ENCODE peak calls at places on chromosome 6, in six cellular contexts. B is glutamatergic neuron, N is GM13977, Y is foreskin fibroblast, T is DMS153, I is thoracic aorta. E is an unnamed sample.

GRCh38 chr6:157187182-157188093 is 135.9 kb downstream of the TMEM242 start:
- DNase-seq in B (no peak), N (no peak), Y (no peak), T (peak), I (no peak), E (no peak)

GRCh38 chr6:24376875-24377274 is 19.0 kb upstream of the DCDC2 start:
- DNase-seq in B (peak), N (no peak), Y (no peak), T (no peak), I (no peak), E (no peak)

GRCh38 chr6:129598244-129599187 is 111.5 kb downstream of the ARHGAP18 start:
- DNase-seq in B (no peak), N (peak), Y (peak), T (peak), I (no peak), E (no peak)

GRCh38 chr6:7219310-7219709 is 93.7 kb downstream of the SSR1 start:
- DNase-seq in B (no peak), N (no peak), Y (peak), T (no peak), I (no peak), E (no peak)

GRCh38 chr6:99588618-99589289 is 17.9 kb upstream of the PRDM13 start:
- DNase-seq in B (peak), N (peak), Y (peak), T (peak), I (no peak), E (no peak)

GRCh38 chr6:26149240-26149639 is 62.0 kb downstream of the HFE start:
- DNase-seq in B (no peak), N (no peak), Y (no peak), T (no peak), I (no peak), E (no peak)

GRCh38 chr6:138963531-138963930 is 24.5 kb downstream of the REPS1 start:
- DNase-seq in B (no peak), N (no peak), Y (no peak), T (no peak), I (no peak), E (no peak)

GRCh38 chr6:22575190-22575589 is 5.8 kb downstream of the HDGFL1 start:
- DNase-seq in B (no peak), N (no peak), Y (peak), T (no peak), I (no peak), E (no peak)

GRCh38 chr6:38713812-38714211 is 1.3 kb upstream of the DNAH8 start:
- DNase-seq in B (no peak), N (peak), Y (no peak), T (peak), I (no peak), E (no peak)

GRCh38 chr6:46291880-46292279 is 121.1 kb upstream of the ENPP5 start:
- DNase-seq in B (no peak), N (no peak), Y (no peak), T (no peak), I (no peak), E (no peak)

GRCh38 chr6:130322673-130323268 is 43.0 kb upstream of the TMEM200A start:
- DNase-seq in B (peak), N (peak), Y (peak), T (peak), I (no peak), E (no peak)

GRCh38 chr6:73695619-73696421 is at the start of gene CD109:
- DNase-seq in B (peak), N (peak), Y (peak), T (peak), I (no peak), E (no peak)

GRCh38 chr6:21610376-21610775 is 16.8 kb downstream of the SOX4 start:
- DNase-seq in B (no peak), N (peak), Y (no peak), T (no peak), I (no peak), E (no peak)

GRCh38 chr6:71289039-71289801 is 609 bp downstream of the OGFRL1 start:
- DNase-seq in B (peak), N (no peak), Y (peak), T (no peak), I (no peak), E (peak)

GRCh38 chr6:133241901-133242760 is 974 bp downstream of the EYA4 start:
- DNase-seq in B (peak), N (peak), Y (peak), T (no peak), I (no peak), E (no peak)

GRCh38 chr6:137256350-137257128 is 37.4 kb upstream of the IFNGR1 start:
- DNase-seq in B (no peak), N (no peak), Y (no peak), T (no peak), I (no peak), E (no peak)

GRCh38 chr6:160082627-160083026 is 39.0 kb upstream of the SLC22A1 start:
- DNase-seq in B (no peak), N (no peak), Y (no peak), T (no peak), I (no peak), E (no peak)

GRCh38 chr6:44202332-44202971 is 14.3 kb upstream of the MYMX start:
- DNase-seq in B (no peak), N (no peak), Y (no peak), T (no peak), I (no peak), E (no peak)

GRCh38 chr6:1336246-1336843 is 24.4 kb downstream of the FOXQ1 start:
- DNase-seq in B (no peak), N (no peak), Y (peak), T (no peak), I (no peak), E (no peak)

GRCh38 chr6:4139272-4139671 is 3.9 kb upstream of the ECI2 start:
- DNase-seq in B (no peak), N (no peak), Y (no peak), T (no peak), I (no peak), E (no peak)

GRCh38 chr6:70225052-70225451 is 77.8 kb downstream of the COL9A1 start:
- DNase-seq in B (peak), N (no peak), Y (no peak), T (no peak), I (no peak), E (no peak)

GRCh38 chr6:91434135-91434534 is 847.3 kb upstream of the MAP3K7 start:
- DNase-seq in B (no peak), N (no peak), Y (no peak), T (no peak), I (no peak), E (no peak)

GRCh38 chr6:41406821-41407787 is 71.7 kb downstream of the NCR2 start:
- DNase-seq in B (no peak), N (no peak), Y (no peak), T (no peak), I (no peak), E (no peak)

GRCh38 chr6:158397578-158397977 is 85.3 kb downstream of the TULP4 start:
- DNase-seq in B (no peak), N (no peak), Y (no peak), T (no peak), I (no peak), E (no peak)

GRCh38 chr6:159212026-159212425 is 42.8 kb downstream of the FNDC1 start:
- DNase-seq in B (no peak), N (no peak), Y (peak), T (no peak), I (no peak), E (no peak)

GRCh38 chr6:12343122-12343439 is 52.9 kb downstream of the EDN1 start:
- DNase-seq in B (no peak), N (no peak), Y (no peak), T (no peak), I (no peak), E (no peak)

GRCh38 chr6:159004592-159004991 is 4.6 kb upstream of the RSPH3 start:
- DNase-seq in B (no peak), N (no peak), Y (no peak), T (no peak), I (no peak), E (no peak)

GRCh38 chr6:4914412-4915159 is 89.3 kb downstream of the RPP40 start:
- DNase-seq in B (no peak), N (no peak), Y (peak), T (no peak), I (no peak), E (no peak)

GRCh38 chr6:43129434-43130194 is 41.5 kb upstream of the SRF start:
- DNase-seq in B (peak), N (peak), Y (peak), T (no peak), I (no peak), E (no peak)

GRCh38 chr6:17986656-17987575 is 519 bp downstream of the KIF13A start:
- DNase-seq in B (peak), N (peak), Y (peak), T (no peak), I (peak), E (peak)

GRCh38 chr6:169073311-169073710 is 180.3 kb downstream of the THBS2 start:
- DNase-seq in B (no peak), N (no peak), Y (peak), T (no peak), I (no peak), E (no peak)

GRCh38 chr6:170167657-170168159 is 123.2 kb downstream of the DLL1 start:
- DNase-seq in B (no peak), N (no peak), Y (no peak), T (no peak), I (no peak), E (no peak)

GRCh38 chr6:26234421-26235239 is 130.4 kb upstream of the BTN3A2 start:
- DNase-seq in B (peak), N (peak), Y (peak), T (peak), I (no peak), E (no peak)

GRCh38 chr6:55578537-55579363 is at the start of gene HMGCLL1:
- DNase-seq in B (peak), N (no peak), Y (peak), T (peak), I (no peak), E (no peak)

GRCh38 chr6:155351273-155352129 is 37.2 kb upstream of the TFB1M start:
- DNase-seq in B (no peak), N (peak), Y (no peak), T (no peak), I (no peak), E (no peak)

GRCh38 chr6:131950767-131951575 is at the start of gene CCN2:
- DNase-seq in B (peak), N (peak), Y (peak), T (peak), I (peak), E (peak)